ENCODE peak calls at places on chromosomes 3 and 15, in four cellular contexts. C is GM12878, V is HepG2, Q is K562. H is an unnamed sample.

GRCh38 chr3:175836622-175837021 is 977.5 kb downstream of the NAALADL2 start:
- DNase-seq in C (no peak), V (no peak), Q (no peak), H (no peak)

GRCh38 chr3:45644063-45644462 is 45.1 kb upstream of the SACM1L start:
- DNase-seq in V (peak), Q (no peak), C (no peak), H (peak)

GRCh38 chr3:62169871-62170660 is 203.3 kb downstream of the FEZF2 start:
- DNase-seq in C (no peak), Q (no peak), V (no peak), H (no peak)

GRCh38 chr3:186609247-186609868 is 3.5 kb upstream of the AHSG start:
- DNase-seq in C (no peak), V (no peak), Q (peak), H (no peak)

GRCh38 chr3:46906471-46907058 is 29.0 kb downstream of the PTH1R start:
- DNase-seq in V (no peak), Q (no peak), C (no peak), H (no peak)

GRCh38 chr3:29618395-29619291 is 337.8 kb downstream of the RBMS3 start:
- DNase-seq in C (no peak), Q (no peak), V (no peak), H (no peak)

GRCh38 chr15:58705105-58705504 is 44.4 kb downstream of the ADAM10 start:
- DNase-seq in V (no peak), C (no peak), Q (no peak), H (no peak)

GRCh38 chr15:24954783-24955548 is at the start of the genes SNRPN and SNURF:
- DNase-seq in V (peak), C (peak), Q (no peak), H (peak)

GRCh38 chr15:99472416-99473145 is 93.2 kb upstream of the MEF2A start:
- DNase-seq in Q (no peak), C (no peak), V (peak), H (no peak)

GRCh38 chr3:153289334-153289808 is 127.3 kb downstream of the RAP2B start:
- DNase-seq in V (no peak), C (no peak), Q (peak), H (no peak)

GRCh38 chr15:72491768-72492167 is 17.6 kb downstream of the ARIH1 start:
- DNase-seq in Q (no peak), V (no peak), C (no peak), H (peak)

GRCh38 chr3:172142074-172143059 is 103.0 kb downstream of the FNDC3B start:
- DNase-seq in C (peak), V (no peak), Q (no peak), H (no peak)

GRCh38 chr3:136595862-136596697 is 156.1 kb downstream of the STAG1 start:
- DNase-seq in V (no peak), Q (no peak), C (no peak), H (no peak)

GRCh38 chr15:67885848-67886247 is 46.0 kb upstream of the RNU6-1 start:
- DNase-seq in Q (no peak), C (no peak), V (no peak), H (no peak)

GRCh38 chr15:67883228-67883773 is 43.5 kb upstream of the RNU6-1 start:
- DNase-seq in Q (peak), V (no peak), C (no peak), H (no peak)

GRCh38 chr15:67884009-67884408 is 44.2 kb upstream of the RNU6-1 start:
- DNase-seq in Q (no peak), V (no peak), C (no peak), H (no peak)

GRCh38 chr15:67882487-67883227 is 42.8 kb upstream of the RNU6-1 start:
- DNase-seq in Q (peak), V (no peak), C (no peak), H (no peak)

DNA sequence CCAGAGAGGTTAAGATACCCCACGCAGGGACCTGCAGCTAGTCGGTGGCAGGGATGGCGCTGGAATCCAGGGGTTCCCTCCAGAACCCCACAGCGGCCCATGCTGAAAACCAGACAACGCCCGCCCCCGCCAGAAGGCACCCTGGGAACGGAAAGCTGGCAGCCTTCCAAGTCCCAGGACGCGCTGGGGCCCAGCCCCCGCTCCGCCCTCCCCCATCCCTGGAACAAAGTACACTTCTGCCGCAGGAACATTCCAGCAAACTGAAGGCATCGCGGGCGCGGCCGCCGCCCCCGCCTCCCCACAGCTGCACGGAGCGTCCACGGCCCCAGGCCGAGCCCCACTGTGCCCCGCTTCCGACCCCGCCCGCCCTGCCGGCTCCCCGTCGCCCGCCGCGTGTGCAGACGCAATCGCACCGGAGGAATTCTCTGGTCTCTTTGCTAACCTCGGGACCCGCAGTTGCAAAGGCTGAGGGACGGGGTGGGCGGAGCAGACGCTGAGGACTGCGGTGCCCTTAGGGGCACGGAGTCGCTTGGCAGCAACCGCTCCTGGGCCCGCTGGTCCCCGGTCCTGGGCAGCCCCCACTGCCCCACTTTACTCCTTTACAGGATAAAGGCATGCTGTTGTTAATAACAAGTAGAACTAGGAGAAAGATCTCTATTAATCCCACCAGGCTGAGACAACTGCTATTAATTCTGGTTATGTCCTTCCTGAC is 44.8 kb upstream of the RNU6-1 start:
- DNase-seq in Q (peak), V (peak), C (no peak), H (peak)
- H3K4me2 ChIP-seq in Q (peak), V (peak), C (peak), H (peak)

GRCh38 chr15:68375716-68376220 is 56.2 kb downstream of the ITGA11 start:
- DNase-seq in V (no peak), C (no peak), Q (no peak), H (no peak)
- TF ChIP-seq POLR2AphosphoS2 in V (no peak), C (no peak), Q (no peak), H (no peak)

GRCh38 chr3:160225181-160226025 is at the start of gene C3orf80:
- DNase-seq in V (peak), C (no peak), Q (peak), H (peak)

GRCh38 chr3:160226740-160227048 is 1.5 kb downstream of the C3orf80 start:
- DNase-seq in C (no peak), Q (no peak), V (no peak), H (no peak)

GRCh38 chr3:160226026-160226739 is 961 bp downstream of the C3orf80 start:
- DNase-seq in Q (peak), V (no peak), C (no peak), H (no peak)

GRCh38 chr3:160224811-160225180 is 426 bp upstream of the C3orf80 start:
- DNase-seq in Q (no peak), V (no peak), C (no peak), H (peak)

DNA sequence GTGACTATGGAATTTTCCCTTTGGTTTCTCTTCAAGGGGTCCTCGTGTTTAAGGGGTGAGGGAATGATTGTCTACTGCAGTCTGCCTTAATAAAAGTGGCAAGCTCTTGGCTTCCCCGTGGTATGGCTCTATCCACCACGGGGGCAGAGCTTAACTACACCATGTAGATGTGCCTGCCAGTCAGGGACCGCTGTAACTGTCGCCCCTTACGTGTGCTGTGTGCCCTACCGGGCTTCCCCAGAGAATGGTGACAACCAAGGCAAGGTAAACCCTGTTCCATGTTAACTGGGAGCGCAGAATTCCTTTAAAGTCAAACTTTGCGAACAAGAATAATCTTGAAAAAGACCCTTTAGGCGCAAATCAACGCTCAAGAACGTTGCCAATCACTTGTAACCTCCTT is 966 bp upstream of the C3orf80 start:
- DNase-seq in Q (no peak), C (no peak), V (no peak), H (no peak)
- H3K4me2 ChIP-seq in Q (no peak), C (no peak), V (no peak), H (no peak)

GRCh38 chr3:194683431-194683830 is 2.3 kb upstream of the FAM43A start:
- DNase-seq in Q (no peak), C (no peak), V (no peak), H (no peak)
- TF ChIP-seq POLR2AphosphoS2 in Q (no peak), C (no peak), V (no peak), H (no peak)

GRCh38 chr3:146125946-146126345 is 35.0 kb downstream of the PLOD2 start:
- DNase-seq in V (peak), C (no peak), Q (no peak), H (peak)
- H3K4me2 ChIP-seq in V (no peak), C (no peak), Q (no peak), H (peak)

GRCh38 chr15:74168673-74169274 is 4.7 kb upstream of the ISLR start:
- DNase-seq in Q (no peak), C (no peak), V (no peak), H (no peak)

GRCh38 chr15:74170083-74170844 is 3.2 kb upstream of the ISLR start:
- DNase-seq in C (no peak), Q (no peak), V (no peak), H (no peak)

GRCh38 chr15:74171965-74172541 is 1.5 kb upstream of the ISLR start:
- DNase-seq in Q (no peak), C (no peak), V (no peak), H (no peak)

GRCh38 chr15:74172751-74173544 is 562 bp upstream of the ISLR start:
- DNase-seq in Q (no peak), V (no peak), C (no peak), H (no peak)

DNA sequence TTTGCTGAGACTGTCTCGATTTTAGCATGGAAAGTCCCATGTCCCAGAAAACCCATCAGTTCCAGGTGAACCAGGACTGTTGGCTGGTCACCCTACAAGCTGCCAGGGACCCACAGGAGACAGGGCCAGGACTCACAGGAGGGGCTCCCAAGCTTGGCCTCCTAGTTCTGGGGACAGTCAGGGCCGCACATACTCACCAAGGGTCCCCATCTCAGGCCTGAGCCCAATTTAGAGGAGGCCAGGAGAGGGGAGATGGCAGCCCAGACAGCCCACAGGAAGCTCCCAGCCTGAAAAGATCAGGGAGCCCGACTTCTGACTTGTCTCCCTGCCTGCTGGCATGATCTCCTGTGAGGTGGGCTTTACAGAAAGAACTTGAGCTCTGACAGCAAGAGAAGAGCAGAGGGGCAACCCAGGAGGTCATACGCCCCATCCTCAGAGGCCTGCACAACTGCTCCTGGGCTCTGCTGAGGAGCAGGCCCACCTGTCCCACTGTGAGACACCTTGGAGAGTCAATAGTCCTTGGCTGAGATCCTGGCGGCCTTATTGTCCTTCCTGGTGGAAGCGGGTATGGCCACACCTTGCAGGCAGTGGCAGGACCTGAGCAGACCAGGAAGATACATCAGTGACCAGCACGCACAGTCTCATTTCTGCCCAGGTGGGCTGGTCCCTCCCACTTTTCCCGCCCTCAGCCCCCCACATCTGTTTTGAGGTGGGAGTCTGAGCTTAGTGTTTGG is 2.5 kb upstream of the ISLR start:
- DNase-seq in Q (no peak), V (no peak), C (no peak), H (no peak)
- TF ChIP-seq POLR2AphosphoS2 in Q (no peak), V (no peak), C (no peak), H (no peak)

GRCh38 chr3:8962226-8962861 is 928 bp downstream of the RAD18 start:
- DNase-seq in Q (no peak), V (no peak), C (no peak), H (no peak)
- H3K4me2 ChIP-seq in Q (peak), V (peak), C (peak), H (peak)

GRCh38 chr3:65445573-65446204 is 593.0 kb downstream of the MAGI1 start:
- DNase-seq in V (no peak), Q (no peak), C (no peak), H (no peak)

GRCh38 chr3:65444448-65444815 is 594.3 kb downstream of the MAGI1 start:
- DNase-seq in C (no peak), Q (no peak), V (no peak), H (no peak)

GRCh38 chr3:65448120-65448519 is 590.6 kb downstream of the MAGI1 start:
- DNase-seq in C (no peak), Q (no peak), V (no peak), H (no peak)

GRCh38 chr3:65449841-65450416 is 588.8 kb downstream of the MAGI1 start:
- DNase-seq in V (no peak), Q (no peak), C (no peak), H (no peak)
- TF ChIP-seq POLR2AphosphoS2 in V (no peak), Q (no peak), C (no peak), H (no peak)

GRCh38 chr3:123110238-123110952 is 43.6 kb downstream of the PDIA5 start:
- DNase-seq in Q (no peak), V (no peak), C (no peak), H (no peak)

GRCh38 chr3:123104550-123104949 is 37.7 kb downstream of the PDIA5 start:
- DNase-seq in Q (no peak), C (no peak), V (no peak), H (peak)

GRCh38 chr3:123102249-123102648 is 35.4 kb downstream of the PDIA5 start:
- DNase-seq in C (no peak), V (no peak), Q (no peak), H (no peak)

GRCh38 chr3:123102826-123103225 is 36.0 kb downstream of the PDIA5 start:
- DNase-seq in C (no peak), V (no peak), Q (no peak), H (no peak)

GRCh38 chr3:123105201-123106189 is 38.7 kb downstream of the PDIA5 start:
- DNase-seq in C (peak), Q (no peak), V (no peak), H (no peak)
- H3K4me2 ChIP-seq in C (no peak), Q (no peak), V (no peak), H (no peak)

DNA sequence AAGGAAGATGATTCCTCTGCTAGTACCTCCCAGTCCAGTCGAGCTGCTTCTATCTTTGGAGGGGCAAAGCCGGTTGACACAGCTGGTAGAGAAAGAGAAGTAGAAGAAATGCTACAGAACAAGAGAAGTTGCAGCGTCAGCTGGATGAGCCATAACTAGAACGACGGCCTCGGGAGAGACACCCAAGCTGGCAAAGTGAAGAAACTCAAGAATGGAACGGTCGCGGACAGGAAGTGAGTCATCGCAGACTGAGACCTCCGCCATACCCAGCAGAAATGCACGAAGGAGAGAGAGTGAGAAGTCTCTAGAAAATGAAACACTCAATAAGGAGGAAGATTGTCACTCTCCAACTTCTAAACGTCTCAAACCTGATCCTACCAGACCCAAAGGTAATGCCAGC is 19.0 kb upstream of the PARP14 start:
- DNase-seq in C (no peak), V (no peak), Q (no peak), H (no peak)
- TF ChIP-seq POLR2AphosphoS2 in C (no peak), V (no peak), Q (no peak), H (no peak)

H was measured in A549.